ENCODE peak calls at places on chromosome 9, in five cellular contexts. T is RPMI8226, Q is KG1, C is A549, E is COLO829. A is an unnamed sample.

GRCh38 chr9:36450110-36450732 is 50.2 kb upstream of the RNF38 start:
- DNase-seq in T (peak), Q (no peak), C (peak), E (peak), A (peak)

GRCh38 chr9:136011703-136012496 is 50.7 kb upstream of the UBAC1 start:
- DNase-seq in T (peak), Q (no peak), C (no peak), E (no peak), A (peak)

GRCh38 chr9:91295357-91295756 is 66.4 kb downstream of the AUH start:
- DNase-seq in T (no peak), Q (no peak), C (no peak), E (no peak), A (no peak)

GRCh38 chr9:121568541-121569265 is 69.1 kb upstream of the GGTA1 start:
- DNase-seq in T (no peak), Q (no peak), C (no peak), E (peak), A (no peak)

GRCh38 chr9:12775963-12776774 is 1.3 kb downstream of the LURAP1L start:
- DNase-seq in T (peak), Q (no peak), C (peak), E (peak), A (no peak)

GRCh38 chr9:132977626-132978450 is 656 bp upstream of the GFI1B start:
- DNase-seq in T (peak), Q (peak), C (peak), E (peak), A (peak)

GRCh38 chr9:92738661-92739081 is 26.0 kb downstream of the BICD2 start:
- DNase-seq in T (no peak), Q (no peak), C (no peak), E (no peak), A (no peak)

GRCh38 chr9:135324329-135324728 is 155.3 kb upstream of the PPP1R26 start:
- DNase-seq in T (no peak), Q (no peak), C (no peak), E (no peak), A (no peak)

GRCh38 chr9:73148447-73148937 is 3.2 kb upstream of the ANXA1 start:
- DNase-seq in T (no peak), Q (no peak), C (no peak), E (no peak), A (no peak)

GRCh38 chr9:22416692-22417060 is 29.9 kb upstream of the DMRTA1 start:
- DNase-seq in T (no peak), Q (no peak), C (no peak), E (no peak), A (no peak)

GRCh38 chr9:135736265-135736978 is 34.4 kb downstream of the KCNT1 start:
- DNase-seq in T (no peak), Q (no peak), C (no peak), E (no peak), A (no peak)

GRCh38 chr9:93630806-93631411 is 54.5 kb downstream of the PHF2 start:
- DNase-seq in T (no peak), Q (no peak), C (no peak), E (no peak), A (no peak)

GRCh38 chr9:109468927-109469326 is 29.2 kb downstream of the PTPN3 start:
- DNase-seq in T (no peak), Q (no peak), C (no peak), E (no peak), A (no peak)

GRCh38 chr9:113245894-113246293 is 24.6 kb downstream of the SLC31A1 start:
- DNase-seq in T (no peak), Q (no peak), C (no peak), E (no peak), A (no peak)

GRCh38 chr9:16348531-16348930 is 521.9 kb downstream of the BNC2 start:
- DNase-seq in T (no peak), Q (no peak), C (no peak), E (no peak), A (no peak)

GRCh38 chr9:131349522-131349880 is 44.4 kb upstream of the PRRC2B start:
- DNase-seq in T (no peak), Q (no peak), C (no peak), E (no peak), A (no peak)

GRCh38 chr9:4371108-4371507 is 71.2 kb upstream of the GLIS3 start:
- DNase-seq in T (no peak), Q (no peak), C (peak), E (no peak), A (no peak)

GRCh38 chr9:121736964-121737462 is 85.6 kb downstream of the DAB2IP start:
- DNase-seq in T (no peak), Q (no peak), C (peak), E (no peak), A (no peak)

GRCh38 chr9:138077898-138078540 is 200.4 kb downstream of the CACNA1B start:
- DNase-seq in T (no peak), Q (no peak), C (no peak), E (no peak), A (no peak)

GRCh38 chr9:88748566-88749238 is 213.7 kb downstream of the NXNL2 start:
- DNase-seq in T (no peak), Q (no peak), C (no peak), E (no peak), A (no peak)

GRCh38 chr9:133715866-133716563 is 22.1 kb downstream of the SARDH start:
- DNase-seq in T (no peak), Q (no peak), C (no peak), E (no peak), A (peak)

GRCh38 chr9:2967779-2968178 is 123.9 kb upstream of the PUM3 start:
- DNase-seq in T (no peak), Q (no peak), C (no peak), E (peak), A (no peak)

GRCh38 chr9:35195683-35196082 is 33.9 kb downstream of the UNC13B start:
- DNase-seq in T (no peak), Q (no peak), C (no peak), E (no peak), A (no peak)

GRCh38 chr9:134722120-134722701 is 80.6 kb downstream of the COL5A1 start:
- DNase-seq in T (peak), Q (no peak), C (no peak), E (no peak), A (no peak)

GRCh38 chr9:105341784-105342183 is 97.3 kb downstream of the SLC44A1 start:
- DNase-seq in T (peak), Q (no peak), C (no peak), E (peak), A (no peak)

GRCh38 chr9:36158122-36158521 is 11.1 kb upstream of the CCIN start:
- DNase-seq in T (no peak), Q (no peak), C (no peak), E (no peak), A (no peak)

GRCh38 chr9:68949271-68950000 is 64.5 kb downstream of the PRKACG start:
- DNase-seq in T (peak), Q (no peak), C (no peak), E (no peak), A (peak)